ENCODE peak calls at places on chromosomes 12 and 14, in five cellular contexts. A, T, R, B and O are unnamed samples.

GRCh38 chr12:66438601-66439000 is 136.3 kb downstream of the HELB start:
- DNase-seq in A (no peak), T (no peak), R (no peak), B (no peak), O (no peak)

GRCh38 chr12:70319632-70320031 is 46.5 kb upstream of the KCNMB4 start:
- DNase-seq in A (no peak), T (no peak), R (no peak), B (no peak), O (no peak)

GRCh38 chr14:68970096-68970612 is 8.9 kb downstream of the ACTN1 start:
- DNase-seq in A (no peak), T (no peak), R (no peak), B (peak; percentile 23), O (no peak)

GRCh38 chr12:23217158-23217557 is 592.2 kb downstream of the ETNK1 start:
- DNase-seq in A (no peak), T (no peak), R (no peak), B (no peak), O (no peak)

GRCh38 chr12:57237653-57237951 is 8.1 kb downstream of the SHMT2 start:
- DNase-seq in A (no peak), T (no peak), R (no peak), B (no peak), O (no peak)

GRCh38 chr12:128817115-128818015 is 6.4 kb downstream of the SLC15A4 start:
- DNase-seq in A (no peak), T (no peak), R (no peak), B (no peak), O (no peak)

GRCh38 chr12:11653215-11653753 is 3.8 kb downstream of the ETV6 start:
- DNase-seq in A (peak; percentile 19), T (no peak), R (no peak), B (no peak), O (no peak)

GRCh38 chr14:104586832-104587620 is 7.5 kb downstream of the C14orf180 start:
- DNase-seq in A (no peak), T (no peak), R (no peak), B (no peak), O (no peak)

GRCh38 chr14:91374287-91374880 is 43.2 kb downstream of the CCDC88C start:
- DNase-seq in A (no peak), T (no peak), R (no peak), B (no peak), O (no peak)

GRCh38 chr14:51386983-51387730 is 147.1 kb downstream of the TMX1 start:
- DNase-seq in A (no peak), T (no peak), R (no peak), B (no peak), O (no peak)

GRCh38 chr12:109993091-109993490 is 3.1 kb downstream of the GIT2 start:
- DNase-seq in A (no peak), T (no peak), R (no peak), B (no peak), O (no peak)

GRCh38 chr12:27592548-27592947 is 68.5 kb downstream of the PPFIBP1 start:
- DNase-seq in A (no peak), T (no peak), R (no peak), B (no peak), O (no peak)

GRCh38 chr12:105977256-105978051 is 161.3 kb downstream of the NUAK1 start:
- DNase-seq in A (no peak), T (no peak), R (no peak), B (no peak), O (no peak)

GRCh38 chr12:120175062-120175461 is 19.5 kb downstream of the GCN1 start:
- DNase-seq in A (no peak), T (no peak), R (no peak), B (no peak), O (no peak)

GRCh38 chr12:122984612-122985358 is 4.3 kb downstream of the ARL6IP4 start:
- DNase-seq in A (no peak), T (no peak), R (no peak), B (peak; percentile 86), O (no peak)

GRCh38 chr12:115267464-115267863 is 583.5 kb upstream of the TBX3 start:
- DNase-seq in A (no peak), T (no peak), R (no peak), B (peak; percentile 83), O (no peak)

GRCh38 chr12:124778411-124778810 is 85.3 kb downstream of the SCARB1 start:
- DNase-seq in A (no peak), T (no peak), R (no peak), B (no peak), O (no peak)

GRCh38 chr12:54428050-54429013 is 9.3 kb upstream of the ITGA5 start:
- DNase-seq in A (no peak), T (no peak), R (no peak), B (peak; percentile 89), O (no peak)

GRCh38 chr12:41967668-41968649 is 176.7 kb downstream of the GXYLT1 start:
- DNase-seq in A (no peak), T (no peak), R (peak; percentile 87), B (no peak), O (peak; percentile 58)

GRCh38 chr14:75182820-75183219 is 6.4 kb upstream of the TMED10 start:
- DNase-seq in A (no peak), T (no peak), R (no peak), B (no peak), O (no peak)

GRCh38 chr14:51182166-51182565 is 57.9 kb upstream of the TMX1 start:
- DNase-seq in A (no peak), T (no peak), R (no peak), B (no peak), O (no peak)

GRCh38 chr14:95895720-95896119 is 19.1 kb downstream of the TUNAR start:
- DNase-seq in A (peak; percentile 12), T (no peak), R (no peak), B (no peak), O (peak; percentile 77)

GRCh38 chr14:93010543-93011541 is 87.9 kb downstream of the CHGA start:
- DNase-seq in A (no peak), T (no peak), R (no peak), B (no peak), O (no peak)

GRCh38 chr14:91919814-91920213 is 27.7 kb downstream of the FBLN5 start:
- DNase-seq in A (no peak), T (no peak), R (no peak), B (peak; percentile 86), O (no peak)

GRCh38 chr14:49961270-49962222 is 68.7 kb downstream of the ARF6 start:
- DNase-seq in A (no peak), T (no peak), R (no peak), B (no peak), O (no peak)

GRCh38 chr14:31682768-31683167 is 121.6 kb downstream of the NUBPL start:
- DNase-seq in A (no peak), T (no peak), R (no peak), B (no peak), O (no peak)

GRCh38 chr12:13179159-13180074 is 17.1 kb upstream of the EMP1 start:
- DNase-seq in A (peak; percentile 74), T (no peak), R (no peak), B (peak; percentile 86), O (peak; percentile 80)